ENCODE peak calls at places on chromosomes 12 and 14, in five cellular contexts. H is HFF-Myc; E is ovary; S is fibroblast of lung; D is CD8-positive, alpha-beta T cell. N is an unnamed sample.
A peak's percentile ranks its signal among the peaks of the same experiment; 100 is the strongest.

GRCh38 chr12:114167431-114167830 is 201.3 kb upstream of the RBM19 start:
- DNase-seq in H (no peak), E (no peak), S (peak; percentile 31), D (no peak), N (no peak)

GRCh38 chr12:126182619-126183236 is 1117.5 kb downstream of the AACS start:
- DNase-seq in H (no peak), E (no peak), S (peak; percentile 4), D (no peak), N (no peak)

GRCh38 chr12:56158926-56159461 is 835 bp downstream of the MYL6 start:
- DNase-seq in H (no peak), E (peak; percentile 57), S (peak; percentile 73), D (no peak), N (peak; percentile 78)

GRCh38 chr14:41605550-41606248 is 977 bp upstream of the LRFN5 start:
- DNase-seq in H (no peak), E (no peak), S (peak; percentile 65), D (no peak), N (peak; percentile 56)

GRCh38 chr12:30788754-30789153 is 34.0 kb upstream of the CAPRIN2 start:
- DNase-seq in H (no peak), E (no peak), S (no peak), D (no peak), N (no peak)

GRCh38 chr12:132153501-132154340 is 9.5 kb downstream of the NOC4L start:
- DNase-seq in H (peak; percentile 40), E (peak; percentile 73), S (peak; percentile 59), D (peak; percentile 83), N (peak; percentile 84)

GRCh38 chr14:22613091-22613695 is 15.1 kb downstream of the ABHD4 start:
- DNase-seq in H (no peak), E (no peak), S (peak; percentile 20), D (no peak), N (peak; percentile 45)

GRCh38 chr14:94058128-94058673 is 22.8 kb downstream of the DDX24 start:
- DNase-seq in H (no peak), E (no peak), S (peak; percentile 29), D (no peak), N (no peak)

GRCh38 chr14:103483600-103483999 is 39.0 kb downstream of the CKB start:
- DNase-seq in H (peak; percentile 56), E (no peak), S (peak; percentile 93), D (no peak), N (peak; percentile 76)

GRCh38 chr12:87439990-87440827 is 589.0 kb downstream of the C12orf50 start:
- DNase-seq in H (peak; percentile 4), E (no peak), S (peak; percentile 97), D (no peak), N (peak; percentile 94)

DNA sequence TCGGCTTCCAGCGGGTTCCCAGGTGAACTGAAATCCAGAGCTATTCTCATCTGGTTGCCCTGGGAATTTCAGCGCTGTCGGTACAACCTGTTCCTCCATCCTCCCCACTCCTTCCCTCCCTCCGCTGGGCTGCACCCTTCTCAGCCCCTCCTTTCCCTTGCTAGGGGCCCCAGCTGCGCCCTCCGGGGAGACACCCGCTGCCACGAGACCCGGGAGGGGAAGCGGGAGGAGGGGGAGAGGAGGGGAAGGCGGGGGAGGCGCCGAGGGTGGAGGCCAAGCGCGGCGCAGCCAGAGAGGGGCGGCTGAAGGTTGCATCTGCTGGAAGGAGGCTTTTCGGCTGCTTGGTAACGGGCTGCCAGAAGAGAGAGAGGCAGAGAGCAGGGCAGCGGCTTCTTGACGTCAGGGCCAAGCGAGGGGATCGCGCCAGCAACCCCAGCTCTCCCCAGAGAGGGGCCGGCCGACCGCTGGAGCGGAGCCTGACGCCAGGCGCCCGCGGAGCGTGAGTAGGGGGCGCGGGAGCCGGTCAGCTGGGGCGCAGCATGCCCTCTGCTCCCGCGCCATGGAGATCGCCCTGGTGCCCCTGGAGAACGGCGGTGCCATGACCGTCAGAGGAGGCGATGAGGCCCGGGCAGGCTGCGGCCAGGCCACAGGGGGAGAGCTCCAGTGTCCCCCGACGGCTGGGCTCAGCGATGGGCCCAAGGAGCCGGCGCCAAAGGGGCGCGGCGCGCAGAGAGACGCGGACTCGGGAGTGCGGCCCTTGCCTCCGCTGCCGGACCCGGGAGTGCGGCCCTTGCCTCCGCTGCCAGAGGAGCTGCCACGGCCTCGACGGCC is at the start of gene KCNA5:
- DNase-seq in H (no peak), E (no peak), S (no peak), D (no peak), N (no peak)
- H3K4me3 ChIP-seq in H (no peak within 1 kb of the TSS), E (no peak within 1 kb of the TSS), S (no peak within 1 kb of the TSS), D (no peak within 1 kb of the TSS), N (no peak within 1 kb of the TSS)

GRCh38 chr12:52141306-52141705 is 50.5 kb downstream of the KRT80 start:
- DNase-seq in H (no peak), E (no peak), S (no peak), D (no peak), N (no peak)
- TF ChIP-seq CTCF in H (peak; percentile 7), E (no peak), S (no peak), D (no peak), N (peak; percentile 32)

DNA sequence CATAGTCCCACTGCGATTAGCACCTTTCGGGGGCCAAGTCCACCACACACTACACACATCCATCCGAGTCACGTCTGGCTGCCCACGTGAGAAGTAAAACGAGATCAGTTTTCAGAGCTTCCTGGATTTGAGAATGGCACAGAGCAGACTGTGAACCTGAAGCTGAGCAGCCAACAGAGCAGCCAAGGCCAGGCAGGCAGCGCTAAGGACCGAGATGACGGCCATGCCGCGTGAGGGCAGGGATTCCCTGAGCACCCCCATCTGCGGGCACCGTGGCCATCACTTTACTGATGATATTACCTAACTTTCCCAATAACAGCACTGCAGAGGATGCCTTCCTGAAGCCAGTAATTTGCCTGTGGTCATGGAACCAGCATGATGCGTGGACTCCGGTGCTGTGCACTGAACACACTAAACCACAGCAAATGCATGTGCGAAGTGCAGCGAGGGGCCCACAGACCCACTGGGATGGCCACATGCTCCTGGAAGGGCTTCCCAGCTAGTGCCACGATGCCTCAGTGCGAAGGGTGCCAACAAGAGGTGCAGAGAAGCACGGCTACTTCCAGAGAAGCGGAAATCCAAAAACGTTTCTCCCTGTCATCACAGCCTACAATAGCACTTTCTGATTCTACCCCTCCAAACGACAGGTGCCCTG is 56.0 kb downstream of the RNF34 start:
- DNase-seq in H (no peak), E (no peak), S (no peak), D (no peak), N (no peak)
- H3K4me3 ChIP-seq in H (no peak overlapping the region), E (no peak overlapping the region), S (no peak overlapping the region), D (no peak overlapping the region), N (no peak overlapping the region)

DNA sequence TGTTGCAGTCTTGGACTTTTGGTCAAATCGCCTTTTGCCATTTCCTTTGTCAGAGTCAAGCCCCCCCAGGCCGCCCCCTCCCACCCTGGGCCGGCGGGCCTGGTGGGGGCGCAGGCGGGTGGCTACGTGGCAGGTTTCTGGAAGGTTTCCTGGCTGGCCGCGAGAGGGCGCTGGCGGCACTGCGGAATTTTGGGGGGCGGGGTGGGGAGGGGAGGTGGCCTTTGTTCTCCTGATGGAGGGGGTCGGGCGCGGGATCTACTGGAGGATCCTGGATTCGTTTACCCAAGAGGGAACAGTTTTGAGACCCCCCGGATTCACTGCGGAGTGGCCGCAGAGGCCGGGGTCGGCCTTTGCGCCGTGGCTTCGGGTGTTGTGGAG is 1.2 kb downstream of the MEG3 start:
- DNase-seq in H (no peak), E (peak; percentile 65), S (peak; percentile 33), D (no peak), N (peak; percentile 42)
- TF ChIP-seq CTCF in H (peak; percentile 46), E (peak; percentile 32), S (peak; percentile 37), D (no peak), N (peak; percentile 59)

DNA sequence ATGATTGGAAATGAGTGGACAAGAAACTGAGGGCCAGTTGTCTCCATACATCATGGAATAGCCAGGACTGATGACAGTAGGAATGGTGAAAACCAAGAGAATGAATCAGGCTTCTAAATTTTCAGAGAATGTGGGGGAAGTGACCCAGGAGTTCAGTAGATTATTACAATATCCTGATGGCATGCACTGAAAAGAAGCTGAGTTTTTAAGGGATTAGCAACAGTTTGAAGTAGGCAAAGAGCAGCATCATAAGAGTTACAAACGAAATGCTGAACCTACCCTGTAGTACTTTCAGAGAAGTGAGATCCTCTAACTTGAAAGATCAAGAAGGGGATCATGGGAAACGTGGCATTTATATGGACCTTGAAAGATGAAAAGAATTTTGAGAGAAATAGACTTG is 13.2 kb downstream of the SLC2A14 start:
- DNase-seq in H (no peak), E (no peak), S (peak; percentile 91), D (no peak), N (peak; percentile 59)
- H3K4me3 ChIP-seq in H (no peak overlapping the region), E (no peak overlapping the region), S (no peak overlapping the region), D (no peak overlapping the region), N (no peak overlapping the region)

DNA sequence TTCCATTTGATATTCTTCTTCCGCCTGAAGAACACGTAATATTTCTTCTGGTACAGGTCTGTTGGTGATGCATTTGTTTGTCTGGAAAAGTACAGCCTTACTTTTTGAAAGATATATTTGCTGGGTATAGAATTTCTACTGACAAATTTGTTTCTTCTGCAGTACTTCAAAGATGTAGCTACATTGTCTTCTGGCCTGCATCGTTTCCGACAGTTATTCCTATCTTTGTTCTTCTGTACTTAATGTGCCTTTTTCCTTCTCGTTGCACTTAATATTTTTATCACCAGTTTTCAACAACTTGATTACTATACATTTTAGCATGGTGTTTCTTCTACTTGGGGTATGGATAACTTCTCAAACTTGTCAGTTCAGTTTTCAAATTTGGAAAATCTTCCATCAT is 47.1 kb downstream of the SENP1 start:
- DNase-seq in H (no peak), E (no peak), S (no peak), D (no peak), N (no peak)
- TF ChIP-seq CTCF in H (no peak), E (no peak), S (no peak), D (no peak), N (no peak)